ENCODE peak calls at places on chromosomes 2 and 18, in nine cellular contexts. T is heart left ventricle, M is Peyer's patch, G is adrenal gland, Q is HCT116, B is sigmoid colon, K is HepG2, U is uterus, A is transverse colon. Z is an unnamed sample.

GRCh38 chr2:7681852-7682461 is 764.7 kb downstream of the RNF144A start:
- DNase-seq in T (no peak), M (no peak), G (no peak), Q (no peak), B (no peak), K (no peak), U (no peak), A (no peak), Z (no peak)

GRCh38 chr2:107936427-107937359 is 49.6 kb upstream of the SLC5A7 start:
- DNase-seq in T (no peak), M (no peak), G (no peak), Q (no peak), B (no peak), K (peak), U (no peak), A (no peak), Z (peak)

GRCh38 chr2:223169830-223170605 is 118.0 kb downstream of the KCNE4 start:
- DNase-seq in T (no peak), M (no peak), G (no peak), Q (no peak), B (no peak), K (no peak), U (no peak), A (no peak), Z (no peak)

GRCh38 chr2:3601561-3602271 is 6.8 kb downstream of the COLEC11 start:
- DNase-seq in T (no peak), M (no peak), G (no peak), Q (no peak), B (no peak), K (no peak), U (no peak), A (no peak), Z (no peak)

GRCh38 chr2:12110074-12110473 is 363.6 kb downstream of the LPIN1 start:
- DNase-seq in T (no peak), M (no peak), G (no peak), Q (no peak), B (no peak), K (no peak), U (no peak), A (no peak), Z (no peak)

GRCh38 chr2:222232846-222233245 is 66.0 kb downstream of the PAX3 start:
- DNase-seq in T (no peak), M (no peak), G (no peak), Q (no peak), B (no peak), K (no peak), U (no peak), A (no peak), Z (no peak)

GRCh38 chr2:101736861-101737291 is 39.4 kb downstream of the MAP4K4 start:
- DNase-seq in T (no peak), M (no peak), G (no peak), Q (no peak), B (no peak), K (no peak), U (no peak), A (no peak), Z (peak)

GRCh38 chr2:231780123-231780908 is 766 bp downstream of the PDE6D start:
- DNase-seq in T (peak), M (peak), G (no peak), Q (no peak), B (peak), K (peak), U (peak), A (peak), Z (peak)

GRCh38 chr2:201680743-201681142 is 17.7 kb downstream of the MPP4 start:
- DNase-seq in T (no peak), M (no peak), G (no peak), Q (peak), B (no peak), K (peak), U (no peak), A (no peak), Z (peak)

GRCh38 chr2:207334631-207335371 is 169.1 kb upstream of the KLF7 start:
- DNase-seq in T (peak), M (peak), G (peak), Q (peak), B (peak), K (no peak), U (peak), A (peak), Z (no peak)

GRCh38 chr2:164205347-164205746 is 415.9 kb downstream of the GRB14 start:
- DNase-seq in T (no peak), M (no peak), G (no peak), Q (no peak), B (no peak), K (no peak), U (no peak), A (no peak), Z (no peak)

GRCh38 chr2:73156539-73157124 is 43.9 kb upstream of the RAB11FIP5 start:
- DNase-seq in T (peak), M (peak), G (peak), Q (peak), B (peak), K (peak), U (peak), A (peak), Z (peak)

GRCh38 chr2:127599211-127599610 is 46.7 kb upstream of the GPR17 start:
- DNase-seq in T (no peak), M (no peak), G (no peak), Q (no peak), B (no peak), K (no peak), U (no peak), A (no peak), Z (no peak)

DNA sequence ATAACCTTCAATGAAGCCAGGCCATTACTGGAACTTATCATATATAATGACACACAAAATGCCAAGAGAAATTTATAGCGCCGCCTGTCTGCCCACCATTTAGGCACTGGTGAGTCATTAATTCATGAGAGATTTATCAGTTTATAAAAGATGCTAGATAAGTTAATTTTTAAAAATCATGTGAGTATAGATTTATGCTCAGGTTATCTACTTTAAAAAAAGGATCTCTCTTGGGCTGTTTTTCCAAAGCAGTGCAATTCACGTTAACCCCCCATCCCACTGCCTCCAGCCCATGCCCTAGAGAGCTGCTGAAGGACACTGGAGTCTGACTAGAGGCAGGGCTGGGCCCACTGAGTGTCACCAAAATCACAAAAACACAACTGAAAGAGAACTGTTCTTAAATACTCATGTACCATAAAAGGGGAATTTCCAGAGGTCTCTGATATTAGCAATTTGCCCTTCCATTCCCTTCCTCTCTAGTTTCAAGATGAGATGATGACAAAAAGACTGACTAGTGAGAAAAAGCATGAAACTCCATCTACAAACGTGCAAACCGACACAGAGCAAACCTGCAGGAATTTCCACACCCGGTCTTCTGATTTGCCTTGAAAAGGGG is 160.8 kb downstream of the BCL2 start:
- DNase-seq in T (no peak), M (no peak), G (no peak), Q (no peak), B (no peak), K (no peak), U (no peak), A (no peak), Z (no peak)
- TF ChIP-seq POLR2A in T (no peak), M (no peak), G (no peak), Q (no peak), B (no peak), K (no peak), U (no peak), A (no peak), Z (no peak)

GRCh38 chr2:63843093-63843492 is 1.4 kb downstream of the UGP2 start:
- DNase-seq in T (no peak), M (no peak), G (no peak), Q (no peak), B (no peak), K (no peak), U (no peak), A (no peak), Z (no peak)

GRCh38 chr2:63840081-63840784 is 1.5 kb upstream of the UGP2 start:
- DNase-seq in T (no peak), M (peak), G (no peak), Q (no peak), B (no peak), K (no peak), U (no peak), A (no peak), Z (no peak)

GRCh38 chr2:63840785-63841253 is 877 bp upstream of the UGP2 start:
- DNase-seq in T (peak), M (peak), G (peak), Q (peak), B (peak), K (peak), U (peak), A (peak), Z (peak)

GRCh38 chr2:63842149-63843061 is 709 bp downstream of the UGP2 start:
- DNase-seq in T (no peak), M (peak), G (peak), Q (no peak), B (peak), K (peak), U (peak), A (peak), Z (peak)

GRCh38 chr2:63841254-63842022 is at the start of gene UGP2:
- DNase-seq in T (peak), M (peak), G (peak), Q (peak), B (peak), K (peak), U (peak), A (peak), Z (peak)
- TF ChIP-seq POLR2A in T (peak), M (peak), G (peak), Q (no peak), B (peak), K (peak), U (peak), A (peak), Z (no peak)

DNA sequence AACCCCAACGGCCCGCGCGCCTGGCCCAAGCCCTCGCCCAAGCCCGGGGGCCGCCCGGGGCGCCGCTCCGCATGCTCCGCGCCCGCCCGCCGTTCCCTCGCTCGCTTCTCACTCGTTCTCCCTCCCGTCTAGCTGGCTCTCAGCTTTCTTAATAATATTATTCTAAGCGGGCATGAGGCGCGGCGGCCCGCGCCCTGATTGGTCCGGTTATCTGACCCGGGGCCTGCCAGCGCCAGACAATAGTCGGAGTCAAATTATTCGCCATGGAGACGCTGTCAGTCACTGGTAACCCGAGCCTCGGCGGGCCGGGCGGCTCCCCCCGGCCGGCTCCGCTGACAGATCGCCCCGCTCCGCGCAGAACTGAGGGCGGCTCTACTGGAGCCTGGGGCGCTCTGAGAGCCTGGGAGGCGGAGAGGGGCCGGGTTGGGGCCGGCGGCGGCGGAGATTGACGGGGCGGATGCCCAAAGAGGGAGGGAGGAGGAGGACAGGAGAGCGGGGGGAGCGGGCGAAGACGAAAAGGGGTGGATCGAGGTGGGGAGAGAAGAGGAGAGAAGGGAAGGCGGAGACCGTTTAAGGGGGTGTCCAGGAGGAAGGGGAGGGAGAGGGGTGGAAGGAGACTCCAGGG is at the start of gene SIX2:
- DNase-seq in T (peak), M (peak), G (peak), Q (peak), B (peak), K (peak), U (peak), A (peak), Z (peak)
- TF ChIP-seq POLR2A in T (peak), M (no peak), G (peak), Q (no peak), B (no peak), K (no peak), U (no peak), A (no peak), Z (no peak)

GRCh38 chr2:112301973-112302372 is 26.6 kb downstream of the ZC3H6 start:
- DNase-seq in T (no peak), M (no peak), G (no peak), Q (no peak), B (no peak), K (no peak), U (no peak), A (no peak), Z (no peak)

GRCh38 chr2:112305132-112305531 is 29.7 kb downstream of the ZC3H6 start:
- DNase-seq in T (no peak), M (no peak), G (no peak), Q (no peak), B (no peak), K (no peak), U (no peak), A (no peak), Z (no peak)

GRCh38 chr2:112296407-112296806 is 21.0 kb downstream of the ZC3H6 start:
- DNase-seq in T (no peak), M (no peak), G (no peak), Q (no peak), B (no peak), K (no peak), U (no peak), A (no peak), Z (no peak)

GRCh38 chr2:112304298-112304941 is 29.0 kb downstream of the ZC3H6 start:
- DNase-seq in T (no peak), M (no peak), G (no peak), Q (no peak), B (no peak), K (no peak), U (no peak), A (no peak), Z (no peak)

GRCh38 chr2:112301171-112301584 is 25.8 kb downstream of the ZC3H6 start:
- DNase-seq in T (no peak), M (no peak), G (no peak), Q (no peak), B (no peak), K (peak), U (no peak), A (no peak), Z (no peak)
- TF ChIP-seq POLR2A in T (no peak), M (no peak), G (no peak), Q (no peak), B (no peak), K (no peak), U (no peak), A (no peak), Z (no peak)

GRCh38 chr2:74513605-74514367 is 464 bp upstream of the TLX2 start:
- DNase-seq in T (no peak), M (no peak), G (no peak), Q (no peak), B (peak), K (no peak), U (no peak), A (no peak), Z (no peak)

GRCh38 chr2:74512744-74513604 is 1.3 kb upstream of the TLX2 start:
- DNase-seq in T (no peak), M (no peak), G (no peak), Q (no peak), B (peak), K (peak), U (no peak), A (no peak), Z (no peak)

GRCh38 chr2:74516070-74516633 is 1.9 kb downstream of the TLX2 start:
- DNase-seq in T (peak), M (peak), G (peak), Q (no peak), B (peak), K (no peak), U (no peak), A (peak), Z (peak)

GRCh38 chr2:74515271-74516069 is 1.2 kb downstream of the TLX2 start:
- DNase-seq in T (no peak), M (no peak), G (no peak), Q (no peak), B (peak), K (no peak), U (no peak), A (no peak), Z (peak)

GRCh38 chr2:74514368-74515270 is at the start of gene TLX2:
- DNase-seq in T (no peak), M (no peak), G (no peak), Q (no peak), B (peak), K (no peak), U (no peak), A (no peak), Z (no peak)
- TF ChIP-seq POLR2A in T (no peak), M (no peak), G (no peak), Q (no peak), B (no peak), K (no peak), U (no peak), A (no peak), Z (no peak)

GRCh38 chr2:134453476-134453875 is 199.6 kb downstream of the MGAT5 start:
- DNase-seq in T (no peak), M (no peak), G (no peak), Q (no peak), B (no peak), K (no peak), U (no peak), A (no peak), Z (no peak)
- TF ChIP-seq POLR2A in T (no peak), M (no peak), G (no peak), Q (no peak), B (no peak), K (no peak), U (no peak), A (no peak), Z (no peak)

GRCh38 chr2:38038682-38039081 is 37.3 kb downstream of the CYP1B1 start:
- DNase-seq in T (no peak), M (no peak), G (no peak), Q (no peak), B (no peak), K (no peak), U (no peak), A (no peak), Z (no peak)

GRCh38 chr2:38039111-38039510 is 36.8 kb downstream of the CYP1B1 start:
- DNase-seq in T (no peak), M (no peak), G (no peak), Q (no peak), B (no peak), K (no peak), U (no peak), A (no peak), Z (no peak)

GRCh38 chr2:38039511-38039910 is 36.4 kb downstream of the CYP1B1 start:
- DNase-seq in T (no peak), M (no peak), G (no peak), Q (no peak), B (no peak), K (no peak), U (no peak), A (no peak), Z (no peak)

GRCh38 chr2:38037325-38037724 is 38.6 kb downstream of the CYP1B1 start:
- DNase-seq in T (no peak), M (no peak), G (no peak), Q (no peak), B (no peak), K (no peak), U (no peak), A (no peak), Z (no peak)

GRCh38 chr2:38037757-38038615 is 38.0 kb downstream of the CYP1B1 start:
- DNase-seq in T (no peak), M (no peak), G (no peak), Q (no peak), B (no peak), K (no peak), U (peak), A (no peak), Z (peak)
- TF ChIP-seq POLR2A in T (no peak), M (no peak), G (no peak), Q (no peak), B (no peak), K (no peak), U (no peak), A (no peak), Z (no peak)

Z was measured in erythroblast.